ENCODE peak calls at places on chromosomes 12 and 14, in four cellular contexts. S is PC-3, Z is SK-N-SH, T is MM.1S. C is an unnamed sample.

GRCh38 chr14:87797001-87797400 is 196.0 kb downstream of the GALC start:
- DNase-seq in S (no peak), T (no peak), Z (no peak), C (peak; percentile 24)

GRCh38 chr12:24463392-24463791 is 485.5 kb downstream of the BCAT1 start:
- DNase-seq in Z (no peak), T (no peak), S (no peak), C (no peak)

GRCh38 chr14:86915416-86915815 is 1077.6 kb downstream of the GALC start:
- DNase-seq in T (no peak), Z (no peak), S (no peak), C (no peak)

GRCh38 chr14:89027097-89027740 is 202.8 kb downstream of the TTC8 start:
- DNase-seq in S (peak; percentile 67), T (peak; percentile 31), Z (no peak), C (peak; percentile 84)

GRCh38 chr12:62865860-62866407 is 69.0 kb downstream of the PPM1H start:
- DNase-seq in T (no peak), Z (no peak), S (no peak), C (peak; percentile 10)

GRCh38 chr14:35155962-35156361 is 33.6 kb downstream of the PRORP start:
- DNase-seq in S (peak; percentile 27), Z (peak; percentile 21), T (no peak), C (no peak)

GRCh38 chr12:57221169-57221917 is 4.7 kb downstream of the NXPH4 start:
- DNase-seq in T (no peak), S (no peak), Z (no peak), C (no peak)

GRCh38 chr14:89988787-89989186 is 33.1 kb downstream of the TDP1 start:
- DNase-seq in Z (no peak), T (no peak), S (no peak), C (no peak)

GRCh38 chr14:99064262-99064954 is 207.6 kb downstream of the BCL11B start:
- DNase-seq in T (no peak), Z (no peak), S (no peak), C (no peak)

GRCh38 chr12:4379410-4379809 is at the start of gene FGF23:
- DNase-seq in Z (no peak), T (no peak), S (peak; percentile 10), C (peak; percentile 88)

GRCh38 chr12:66879392-66879791 is 200.5 kb upstream of the GRIP1 start:
- DNase-seq in T (no peak), S (no peak), Z (no peak), C (no peak)

GRCh38 chr12:64066052-64066451 is 156.0 kb downstream of the KICS2 start:
- DNase-seq in T (no peak), Z (no peak), S (no peak), C (no peak)

GRCh38 chr12:78085562-78086182 is 255.0 kb downstream of the NAV3 start:
- DNase-seq in T (no peak), Z (no peak), S (peak; percentile 41), C (no peak)

GRCh38 chr12:116771651-116772050 is 33.5 kb downstream of the RNFT2 start:
- DNase-seq in T (no peak), Z (no peak), S (peak; percentile 67), C (no peak)

GRCh38 chr14:83556746-83557460 is 1973.0 kb upstream of the FLRT2 start:
- DNase-seq in Z (no peak), S (peak; percentile 68), T (no peak), C (no peak)

GRCh38 chr14:96567289-96567899 is 65.2 kb downstream of the PAPOLA start:
- DNase-seq in Z (no peak), T (no peak), S (peak; percentile 43), C (peak; percentile 41)

GRCh38 chr14:76306131-76306530 is 69.8 kb upstream of the ESRRB start:
- DNase-seq in T (no peak), S (no peak), Z (no peak), C (no peak)

GRCh38 chr14:52553002-52553670 is 500 bp downstream of the GPR137C start:
- DNase-seq in Z (no peak), S (peak; percentile 28), T (peak; percentile 24), C (peak; percentile 81)

GRCh38 chr12:90922068-90922743 is 32.8 kb downstream of the CCER1 start:
- DNase-seq in S (peak; percentile 79), Z (no peak), T (no peak), C (no peak)

GRCh38 chr14:29521526-29522137 is 406.0 kb downstream of the PRKD1 start:
- DNase-seq in T (no peak), Z (no peak), S (peak; percentile 51), C (peak; percentile 62)

GRCh38 chr12:71786840-71787239 is 32.2 kb downstream of the RAB21 start:
- DNase-seq in T (no peak), S (no peak), Z (no peak), C (no peak)

GRCh38 chr12:122864894-122865253 is 29.6 kb downstream of the HIP1R start:
- DNase-seq in Z (peak; percentile 15), T (no peak), S (no peak), C (no peak)

GRCh38 chr12:666766-667308 is 3.6 kb upstream of the NINJ2 start:
- DNase-seq in T (no peak), Z (no peak), S (peak; percentile 65), C (peak; percentile 7)

GRCh38 chr12:119412811-119413794 is 78.6 kb downstream of the CCDC60 start:
- DNase-seq in Z (peak; percentile 70), S (peak; percentile 74), T (peak; percentile 37), C (peak; percentile 83)

GRCh38 chr12:107826276-107826675 is 51.8 kb downstream of the ASCL4 start:
- DNase-seq in T (no peak), Z (no peak), S (no peak), C (no peak)

GRCh38 chr12:88805692-88806091 is 225.4 kb upstream of the KITLG start:
- DNase-seq in T (peak; percentile 61), Z (no peak), S (no peak), C (peak; percentile 4)

DNA sequence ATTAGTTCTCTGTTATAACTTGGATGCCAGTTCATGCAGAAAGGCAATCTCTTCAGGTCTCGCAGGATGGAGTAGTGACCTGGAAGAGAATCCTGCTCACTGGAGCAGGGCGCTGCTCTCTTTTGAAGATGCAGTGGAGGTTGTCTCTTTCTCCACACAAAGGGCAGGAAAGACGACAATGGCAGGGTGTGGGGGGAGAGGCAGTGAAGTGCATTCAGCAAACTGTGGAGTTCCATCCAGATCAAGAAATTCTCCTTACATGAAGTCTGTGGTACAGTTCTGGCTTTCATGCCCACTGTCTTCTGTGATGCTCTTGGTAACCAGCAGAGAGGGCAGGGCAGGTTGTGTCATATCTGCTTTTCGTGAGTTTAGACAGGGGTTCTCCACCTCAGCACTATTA is 6.6 kb upstream of the PPP2R5C start:
- DNase-seq in T (no peak), Z (no peak), S (no peak), C (no peak)
- H3K4me3 ChIP-seq in T (no peak overlapping the region), Z (no peak overlapping the region), S (no peak overlapping the region), C (no peak overlapping the region)

GRCh38 chr12:6333566-6333965 is 8.3 kb downstream of the TNFRSF1A start:
- DNase-seq in S (no peak), Z (no peak), T (no peak), C (no peak)

GRCh38 chr12:6333029-6333428 is 8.8 kb downstream of the TNFRSF1A start:
- DNase-seq in Z (no peak), S (no peak), T (no peak), C (no peak)

GRCh38 chr12:6330999-6331714 is 10.7 kb downstream of the TNFRSF1A start:
- DNase-seq in S (no peak), Z (no peak), T (no peak), C (no peak)

GRCh38 chr12:6334359-6334758 is 7.5 kb downstream of the TNFRSF1A start:
- DNase-seq in S (no peak), Z (no peak), T (no peak), C (no peak)

DNA sequence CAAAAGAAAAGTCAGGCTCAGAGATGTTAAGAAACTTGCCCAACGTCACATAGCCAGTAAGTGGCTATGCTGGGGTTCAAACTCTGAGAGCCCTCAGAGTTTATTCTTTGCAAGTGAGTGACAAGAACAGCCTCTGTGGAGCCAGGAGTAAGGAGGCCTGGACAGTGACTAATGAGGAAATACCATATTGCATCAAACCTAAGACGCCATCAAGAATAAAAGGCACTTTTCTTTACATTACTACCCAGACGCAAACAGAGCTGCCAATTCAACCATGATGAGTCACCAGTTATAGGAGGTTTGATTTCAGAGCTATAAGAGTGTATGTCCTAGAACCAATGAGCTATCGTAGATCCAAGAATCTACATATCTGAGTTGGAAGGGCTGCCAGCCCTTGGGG is 9.4 kb downstream of the TNFRSF1A start:
- DNase-seq in S (peak; percentile 92), Z (no peak), T (no peak), C (no peak)
- TF ChIP-seq EZH2phosphoT487 in S (no peak), Z (no peak), T (no peak), C (no peak)

DNA sequence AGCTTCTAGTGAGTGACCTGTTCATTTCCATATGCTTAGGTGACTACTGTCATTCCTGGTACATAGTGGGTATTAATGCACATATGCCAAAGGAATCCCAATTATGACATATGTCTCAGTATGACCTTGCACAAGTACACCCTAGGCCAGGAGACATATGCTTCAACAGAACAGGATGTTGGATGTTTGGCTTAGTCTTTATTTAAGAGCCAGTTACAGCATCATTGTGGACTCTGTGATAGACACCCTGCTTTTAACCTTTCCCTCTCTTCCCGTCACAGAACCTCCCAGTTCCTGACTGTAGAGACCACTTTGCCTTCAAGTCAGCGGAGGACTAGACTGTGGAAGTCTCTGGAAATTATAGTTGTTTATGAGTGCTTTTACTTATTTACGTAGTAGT is 72.9 kb downstream of the DAAM1 start:
- DNase-seq in Z (no peak), T (no peak), S (no peak), C (no peak)
- H3K79me2 ChIP-seq in Z (no peaks in the 10 kb centered on the region), T (no peaks in the 10 kb centered on the region), S (no peaks in the 10 kb centered on the region), C (no peaks in the 10 kb centered on the region)

DNA sequence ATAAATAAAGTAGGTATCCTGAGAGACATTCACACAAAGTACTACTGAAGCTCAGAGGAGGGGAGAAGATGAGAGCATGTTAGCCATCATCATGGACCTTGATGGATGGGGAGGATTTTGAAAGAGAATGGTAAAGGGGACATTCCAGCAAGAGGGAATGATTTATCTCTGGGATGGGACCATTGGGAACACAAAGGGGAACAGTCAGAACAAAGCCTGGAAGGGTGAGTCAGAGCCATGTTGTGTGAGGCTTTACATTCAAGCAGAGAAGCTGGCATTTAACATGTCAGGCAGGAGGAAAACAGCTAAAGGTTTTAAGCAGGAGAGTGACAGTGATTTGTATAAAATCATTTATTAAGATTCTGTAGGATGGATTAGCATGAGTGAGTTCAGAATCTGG is 174.6 kb downstream of the SYT10 start:
- DNase-seq in T (no peak), Z (no peak), S (no peak), C (no peak)
- H3K4me3 ChIP-seq in T (no peak overlapping the region), Z (no peak overlapping the region), S (no peak overlapping the region), C (no peak overlapping the region)

C was measured in neural progenitor cell.